ENCODE peak calls at places on chromosomes 1 and 21, in nine cellular contexts. One of them, this sample, is unnamed.

GRCh38 chr1:104765115-104765514 is 1015.4 kb downstream of the AMY1C start:
- DNase-seq in mucosa of descending colon: no peak
- DNase-seq in effector memory CD4-positive, alpha-beta T cell: no peak
- DNase-seq in right lobe of liver: no peak
- DNase-seq in heart right ventricle: no peak
- DNase-seq in mammary epithelial cell: peak; percentile 25
- DNase-seq in CD4-positive, alpha-beta T cell: no peak
- DNase-seq in colonic mucosa: no peak
- DNase-seq in cardiac muscle cell: no peak
- DNase-seq in this sample: no peak

GRCh38 chr1:161915051-161915503 is 108.6 kb downstream of the OLFML2B start:
- DNase-seq in colonic mucosa: no peak
- DNase-seq in effector memory CD4-positive, alpha-beta T cell: no peak
- DNase-seq in heart right ventricle: no peak
- DNase-seq in CD4-positive, alpha-beta T cell: no peak
- DNase-seq in mammary epithelial cell: no peak
- DNase-seq in right lobe of liver: no peak
- DNase-seq in mucosa of descending colon: no peak
- DNase-seq in cardiac muscle cell: no peak
- DNase-seq in this sample: no peak

GRCh38 chr21:21029159-21029558 is 30.9 kb downstream of the NCAM2 start:
- DNase-seq in effector memory CD4-positive, alpha-beta T cell: no peak
- DNase-seq in colonic mucosa: no peak
- DNase-seq in heart right ventricle: no peak
- DNase-seq in CD4-positive, alpha-beta T cell: no peak
- DNase-seq in mammary epithelial cell: no peak
- DNase-seq in mucosa of descending colon: no peak
- DNase-seq in right lobe of liver: no peak
- DNase-seq in cardiac muscle cell: peak; percentile 64
- DNase-seq in this sample: no peak

GRCh38 chr21:44567481-44568171 is 5.9 kb upstream of the KRTAP10-4 start:
- DNase-seq in heart right ventricle: no peak
- DNase-seq in right lobe of liver: no peak
- DNase-seq in CD4-positive, alpha-beta T cell: no peak
- DNase-seq in mammary epithelial cell: no peak
- DNase-seq in effector memory CD4-positive, alpha-beta T cell: no peak
- DNase-seq in cardiac muscle cell: no peak
- DNase-seq in mucosa of descending colon: no peak
- DNase-seq in colonic mucosa: no peak
- DNase-seq in this sample: peak; percentile 51

GRCh38 chr1:14521602-14522001 is 76.9 kb upstream of the KAZN start:
- DNase-seq in heart right ventricle: no peak
- DNase-seq in CD4-positive, alpha-beta T cell: no peak
- DNase-seq in mammary epithelial cell: no peak
- DNase-seq in colonic mucosa: no peak
- DNase-seq in mucosa of descending colon: no peak
- DNase-seq in cardiac muscle cell: peak; percentile 83
- DNase-seq in right lobe of liver: no peak
- DNase-seq in effector memory CD4-positive, alpha-beta T cell: no peak
- DNase-seq in this sample: no peak

GRCh38 chr1:234612352-234613127 is 2.6 kb upstream of the IRF2BP2 start:
- DNase-seq in mammary epithelial cell: peak; percentile 100
- DNase-seq in right lobe of liver: peak; percentile 92
- DNase-seq in cardiac muscle cell: peak; percentile 99
- DNase-seq in colonic mucosa: peak; percentile 96
- DNase-seq in heart right ventricle: peak; percentile 94
- DNase-seq in mucosa of descending colon: peak; percentile 94
- DNase-seq in effector memory CD4-positive, alpha-beta T cell: peak; percentile 84
- DNase-seq in CD4-positive, alpha-beta T cell: peak; percentile 80
- DNase-seq in this sample: peak; percentile 94

GRCh38 chr1:27669876-27670275 is 2.1 kb downstream of the IFI6 start:
- DNase-seq in mammary epithelial cell: no peak
- DNase-seq in CD4-positive, alpha-beta T cell: no peak
- DNase-seq in colonic mucosa: no peak
- DNase-seq in effector memory CD4-positive, alpha-beta T cell: no peak
- DNase-seq in right lobe of liver: peak; percentile 17
- DNase-seq in heart right ventricle: no peak
- DNase-seq in cardiac muscle cell: no peak
- DNase-seq in mucosa of descending colon: no peak
- DNase-seq in this sample: no peak

GRCh38 chr1:227913446-227913968 is 34.2 kb downstream of the WNT9A start:
- DNase-seq in cardiac muscle cell: no peak
- DNase-seq in CD4-positive, alpha-beta T cell: no peak
- DNase-seq in mucosa of descending colon: peak; percentile 17
- DNase-seq in colonic mucosa: no peak
- DNase-seq in heart right ventricle: no peak
- DNase-seq in effector memory CD4-positive, alpha-beta T cell: no peak
- DNase-seq in mammary epithelial cell: no peak
- DNase-seq in right lobe of liver: no peak
- DNase-seq in this sample: no peak

GRCh38 chr1:203128691-203129500 is 1.4 kb downstream of the ADORA1 start:
- DNase-seq in heart right ventricle: no peak
- DNase-seq in CD4-positive, alpha-beta T cell: no peak
- DNase-seq in colonic mucosa: peak; percentile 13
- DNase-seq in mucosa of descending colon: no peak
- DNase-seq in right lobe of liver: no peak
- DNase-seq in mammary epithelial cell: no peak
- DNase-seq in cardiac muscle cell: no peak
- DNase-seq in effector memory CD4-positive, alpha-beta T cell: no peak
- DNase-seq in this sample: no peak

GRCh38 chr1:211630236-211631081 is 45.0 kb downstream of the NEK2 start:
- DNase-seq in effector memory CD4-positive, alpha-beta T cell: no peak
- DNase-seq in mucosa of descending colon: no peak
- DNase-seq in CD4-positive, alpha-beta T cell: no peak
- DNase-seq in cardiac muscle cell: peak; percentile 70
- DNase-seq in right lobe of liver: no peak
- DNase-seq in heart right ventricle: peak; percentile 74
- DNase-seq in mammary epithelial cell: no peak
- DNase-seq in colonic mucosa: no peak
- DNase-seq in this sample: no peak

GRCh38 chr21:24939288-24939687 is 668.0 kb downstream of the MRPL39 start:
- DNase-seq in CD4-positive, alpha-beta T cell: no peak
- DNase-seq in heart right ventricle: no peak
- DNase-seq in cardiac muscle cell: no peak
- DNase-seq in effector memory CD4-positive, alpha-beta T cell: no peak
- DNase-seq in mucosa of descending colon: no peak
- DNase-seq in right lobe of liver: no peak
- DNase-seq in mammary epithelial cell: no peak
- DNase-seq in colonic mucosa: no peak
- DNase-seq in this sample: no peak
- H3K9me3 ChIP-seq in CD4-positive, alpha-beta T cell: no peaks in the 10 kb centered on the region
- H3K9me3 ChIP-seq in heart right ventricle: no peaks in the 10 kb centered on the region
- H3K9me3 ChIP-seq in cardiac muscle cell: no peaks in the 10 kb centered on the region
- H3K9me3 ChIP-seq in effector memory CD4-positive, alpha-beta T cell: no peaks in the 10 kb centered on the region
- H3K9me3 ChIP-seq in mucosa of descending colon: no peaks in the 10 kb centered on the region
- H3K9me3 ChIP-seq in right lobe of liver: no peaks in the 10 kb centered on the region
- H3K9me3 ChIP-seq in mammary epithelial cell: peaks cover 10% of the 10 kb centered on the region
- H3K9me3 ChIP-seq in colonic mucosa: no peaks in the 10 kb centered on the region
- H3K9me3 ChIP-seq in this sample: no peaks in the 10 kb centered on the region

DNA sequence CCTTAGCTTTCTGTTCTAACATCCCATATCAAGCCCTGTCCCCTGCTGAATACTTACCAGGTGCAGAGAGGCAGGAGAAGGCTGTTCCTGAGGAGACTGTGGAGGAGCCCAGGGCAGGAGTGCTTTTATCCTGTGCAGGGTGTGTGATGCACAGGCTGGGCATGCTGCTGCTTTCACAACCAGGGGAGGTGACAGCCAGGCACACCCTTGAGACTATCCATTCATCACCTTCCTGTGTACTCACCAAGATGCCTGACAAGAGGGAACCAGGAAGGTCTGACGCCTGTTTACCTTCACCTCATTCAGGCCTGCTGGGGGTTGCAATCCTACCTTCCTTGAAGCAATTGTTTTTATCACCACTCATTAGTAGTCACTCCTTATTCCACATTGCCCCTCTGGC is at the start of gene LCE3E:
- DNase-seq in CD4-positive, alpha-beta T cell: no peak
- DNase-seq in mucosa of descending colon: no peak
- DNase-seq in cardiac muscle cell: no peak
- DNase-seq in mammary epithelial cell: peak; percentile 76
- DNase-seq in colonic mucosa: no peak
- DNase-seq in effector memory CD4-positive, alpha-beta T cell: no peak
- DNase-seq in right lobe of liver: no peak
- DNase-seq in heart right ventricle: no peak
- DNase-seq in this sample: no peak
- H3K9me3 ChIP-seq in CD4-positive, alpha-beta T cell: peaks cover 15% of the 10 kb centered on the region
- H3K9me3 ChIP-seq in mucosa of descending colon: peaks cover 6% of the 10 kb centered on the region
- H3K9me3 ChIP-seq in cardiac muscle cell: no peaks in the 10 kb centered on the region
- H3K9me3 ChIP-seq in mammary epithelial cell: peaks cover 4% of the 10 kb centered on the region
- H3K9me3 ChIP-seq in colonic mucosa: no peaks in the 10 kb centered on the region
- H3K9me3 ChIP-seq in effector memory CD4-positive, alpha-beta T cell: no peaks in the 10 kb centered on the region
- H3K9me3 ChIP-seq in right lobe of liver: peaks cover 6% of the 10 kb centered on the region
- H3K9me3 ChIP-seq in heart right ventricle: peaks cover 12% of the 10 kb centered on the region
- H3K9me3 ChIP-seq in this sample: peaks cover 12% of the 10 kb centered on the region

GRCh38 chr1:152408664-152409063 is 5.4 kb downstream of the CRNN start:
- DNase-seq in mammary epithelial cell: no peak
- DNase-seq in cardiac muscle cell: no peak
- DNase-seq in colonic mucosa: no peak
- DNase-seq in effector memory CD4-positive, alpha-beta T cell: no peak
- DNase-seq in CD4-positive, alpha-beta T cell: no peak
- DNase-seq in right lobe of liver: no peak
- DNase-seq in heart right ventricle: no peak
- DNase-seq in mucosa of descending colon: no peak
- DNase-seq in this sample: no peak

GRCh38 chr1:152410599-152410998 is 3.5 kb downstream of the CRNN start:
- DNase-seq in heart right ventricle: no peak
- DNase-seq in cardiac muscle cell: peak; percentile 38
- DNase-seq in mammary epithelial cell: no peak
- DNase-seq in mucosa of descending colon: no peak
- DNase-seq in colonic mucosa: no peak
- DNase-seq in effector memory CD4-positive, alpha-beta T cell: no peak
- DNase-seq in right lobe of liver: no peak
- DNase-seq in CD4-positive, alpha-beta T cell: no peak
- DNase-seq in this sample: no peak

GRCh38 chr1:152411144-152411543 is 2.9 kb downstream of the CRNN start:
- DNase-seq in mucosa of descending colon: no peak
- DNase-seq in heart right ventricle: no peak
- DNase-seq in mammary epithelial cell: no peak
- DNase-seq in right lobe of liver: no peak
- DNase-seq in effector memory CD4-positive, alpha-beta T cell: no peak
- DNase-seq in CD4-positive, alpha-beta T cell: no peak
- DNase-seq in colonic mucosa: no peak
- DNase-seq in cardiac muscle cell: no peak
- DNase-seq in this sample: no peak

GRCh38 chr1:152411846-152412245 is 2.2 kb downstream of the CRNN start:
- DNase-seq in CD4-positive, alpha-beta T cell: no peak
- DNase-seq in heart right ventricle: no peak
- DNase-seq in right lobe of liver: no peak
- DNase-seq in cardiac muscle cell: no peak
- DNase-seq in colonic mucosa: no peak
- DNase-seq in mucosa of descending colon: no peak
- DNase-seq in effector memory CD4-positive, alpha-beta T cell: no peak
- DNase-seq in mammary epithelial cell: no peak
- DNase-seq in this sample: no peak

DNA sequence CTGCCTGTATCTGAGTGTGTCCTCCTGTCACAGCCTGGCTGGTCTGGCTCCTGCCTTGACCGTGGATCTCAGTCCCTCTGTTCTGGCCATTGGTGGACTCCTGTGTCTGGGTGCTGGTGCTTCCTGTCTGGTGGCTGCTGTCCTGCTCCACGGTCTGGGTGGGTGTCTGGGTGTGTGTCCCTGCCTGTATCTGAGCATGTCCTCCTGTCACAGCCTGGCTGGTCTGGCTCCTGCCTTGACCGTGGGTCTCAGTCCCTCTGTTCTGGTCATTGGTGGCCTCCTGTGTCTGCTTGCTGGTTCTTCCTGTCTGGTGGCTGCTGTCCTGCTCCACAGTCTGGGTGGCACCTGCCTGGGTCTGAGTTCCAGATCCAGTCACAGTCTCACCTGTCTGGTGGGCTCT is 4.0 kb downstream of the CRNN start:
- DNase-seq in colonic mucosa: no peak
- DNase-seq in right lobe of liver: no peak
- DNase-seq in effector memory CD4-positive, alpha-beta T cell: no peak
- DNase-seq in mammary epithelial cell: no peak
- DNase-seq in mucosa of descending colon: no peak
- DNase-seq in CD4-positive, alpha-beta T cell: no peak
- DNase-seq in cardiac muscle cell: no peak
- DNase-seq in heart right ventricle: no peak
- DNase-seq in this sample: no peak
- H3K9me3 ChIP-seq in colonic mucosa: no peaks in the 10 kb centered on the region
- H3K9me3 ChIP-seq in right lobe of liver: no peaks in the 10 kb centered on the region
- H3K9me3 ChIP-seq in effector memory CD4-positive, alpha-beta T cell: no peaks in the 10 kb centered on the region
- H3K9me3 ChIP-seq in mammary epithelial cell: no peaks in the 10 kb centered on the region
- H3K9me3 ChIP-seq in mucosa of descending colon: no peaks in the 10 kb centered on the region
- H3K9me3 ChIP-seq in CD4-positive, alpha-beta T cell: no peaks in the 10 kb centered on the region
- H3K9me3 ChIP-seq in cardiac muscle cell: no peaks in the 10 kb centered on the region
- H3K9me3 ChIP-seq in heart right ventricle: no peaks in the 10 kb centered on the region
- H3K9me3 ChIP-seq in this sample: no peaks in the 10 kb centered on the region

GRCh38 chr1:4711191-4711915 is 56.9 kb downstream of the AJAP1 start:
- DNase-seq in heart right ventricle: no peak
- DNase-seq in CD4-positive, alpha-beta T cell: no peak
- DNase-seq in cardiac muscle cell: no peak
- DNase-seq in effector memory CD4-positive, alpha-beta T cell: no peak
- DNase-seq in mucosa of descending colon: peak; percentile 36
- DNase-seq in colonic mucosa: no peak
- DNase-seq in mammary epithelial cell: no peak
- DNase-seq in right lobe of liver: no peak
- DNase-seq in this sample: no peak

GRCh38 chr1:4713669-4714068 is 59.3 kb downstream of the AJAP1 start:
- DNase-seq in heart right ventricle: no peak
- DNase-seq in CD4-positive, alpha-beta T cell: no peak
- DNase-seq in effector memory CD4-positive, alpha-beta T cell: no peak
- DNase-seq in colonic mucosa: no peak
- DNase-seq in mammary epithelial cell: no peak
- DNase-seq in mucosa of descending colon: no peak
- DNase-seq in right lobe of liver: no peak
- DNase-seq in cardiac muscle cell: no peak
- DNase-seq in this sample: no peak

GRCh38 chr1:4708853-4709507 is 54.6 kb downstream of the AJAP1 start:
- DNase-seq in effector memory CD4-positive, alpha-beta T cell: no peak
- DNase-seq in cardiac muscle cell: no peak
- DNase-seq in heart right ventricle: no peak
- DNase-seq in mucosa of descending colon: no peak
- DNase-seq in right lobe of liver: no peak
- DNase-seq in colonic mucosa: no peak
- DNase-seq in mammary epithelial cell: no peak
- DNase-seq in CD4-positive, alpha-beta T cell: no peak
- DNase-seq in this sample: no peak

GRCh38 chr1:4711944-4712343 is 57.5 kb downstream of the AJAP1 start:
- DNase-seq in right lobe of liver: no peak
- DNase-seq in mucosa of descending colon: peak; percentile 49
- DNase-seq in mammary epithelial cell: no peak
- DNase-seq in cardiac muscle cell: no peak
- DNase-seq in effector memory CD4-positive, alpha-beta T cell: no peak
- DNase-seq in colonic mucosa: no peak
- DNase-seq in CD4-positive, alpha-beta T cell: no peak
- DNase-seq in heart right ventricle: no peak
- DNase-seq in this sample: no peak

DNA sequence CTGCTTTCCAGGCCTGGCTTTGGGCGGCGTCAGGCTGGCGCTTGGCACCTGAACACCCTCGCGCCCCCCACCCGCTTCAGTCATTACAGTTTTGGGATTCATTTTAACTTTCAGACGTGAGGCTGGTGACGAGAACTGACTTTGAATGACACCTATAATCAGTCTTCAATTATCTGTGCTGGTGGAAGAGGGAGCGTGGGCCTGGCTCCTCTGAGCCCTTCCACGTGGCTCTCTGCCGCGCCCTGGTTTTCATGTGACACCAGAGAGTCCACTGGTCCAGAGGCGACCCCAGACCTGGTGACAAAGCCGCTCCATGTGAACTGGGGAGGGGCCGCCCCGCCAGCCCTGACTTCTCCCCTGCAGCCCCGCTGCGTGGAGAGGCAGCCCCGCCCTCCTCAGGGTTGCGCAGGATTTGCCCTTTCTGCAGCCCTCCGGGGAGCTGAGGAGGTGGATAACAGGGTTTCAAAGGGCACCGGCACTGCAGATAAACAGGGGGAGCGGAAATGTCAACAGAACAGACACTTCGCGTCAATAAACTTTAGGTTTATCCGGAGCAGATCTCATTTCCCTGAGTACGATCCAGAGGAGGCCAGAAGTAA is 56.3 kb downstream of the AJAP1 start:
- DNase-seq in mucosa of descending colon: no peak
- DNase-seq in heart right ventricle: no peak
- DNase-seq in mammary epithelial cell: no peak
- DNase-seq in right lobe of liver: no peak
- DNase-seq in effector memory CD4-positive, alpha-beta T cell: no peak
- DNase-seq in colonic mucosa: no peak
- DNase-seq in CD4-positive, alpha-beta T cell: no peak
- DNase-seq in cardiac muscle cell: no peak
- DNase-seq in this sample: no peak
- H3K9me3 ChIP-seq in mucosa of descending colon: no peaks in the 10 kb centered on the region
- H3K9me3 ChIP-seq in heart right ventricle: peaks cover 4% of the 10 kb centered on the region
- H3K9me3 ChIP-seq in mammary epithelial cell: no peaks in the 10 kb centered on the region
- H3K9me3 ChIP-seq in right lobe of liver: no peaks in the 10 kb centered on the region
- H3K9me3 ChIP-seq in effector memory CD4-positive, alpha-beta T cell: no peaks in the 10 kb centered on the region
- H3K9me3 ChIP-seq in colonic mucosa: no peaks in the 10 kb centered on the region
- H3K9me3 ChIP-seq in CD4-positive, alpha-beta T cell: no peaks in the 10 kb centered on the region
- H3K9me3 ChIP-seq in cardiac muscle cell: no peaks in the 10 kb centered on the region
- H3K9me3 ChIP-seq in this sample: no peaks in the 10 kb centered on the region